ENCODE peak calls at places on chromosomes 13 and 19, in four cellular contexts. V, H, N and L are unnamed samples.

GRCh38 chr13:46348976-46349375 is 38.1 kb downstream of the RUBCNL start:
- DNase-seq in V (no peak), H (no peak), N (no peak), L (no peak)

GRCh38 chr13:76048675-76049396 is 412.7 kb downstream of the LMO7 start:
- DNase-seq in V (no peak), H (no peak), N (no peak), L (no peak)

GRCh38 chr19:16095071-16095571 is 16.6 kb upstream of the RAB8A start:
- DNase-seq in V (no peak), H (no peak), N (no peak), L (peak)

GRCh38 chr19:40907968-40908735 is 26.1 kb upstream of the CYP2A7 start:
- DNase-seq in V (no peak), H (no peak), N (no peak), L (no peak)

GRCh38 chr19:47022140-47022536 is 2.5 kb downstream of the NPAS1 start:
- DNase-seq in V (no peak), H (no peak), N (no peak), L (no peak)

GRCh38 chr13:110133425-110134235 is 173.3 kb downstream of the COL4A1 start:
- DNase-seq in V (no peak), H (no peak), N (no peak), L (peak)

GRCh38 chr13:36919833-36920611 is at the start of gene SMAD9:
- DNase-seq in V (peak), H (peak), N (no peak), L (peak)

GRCh38 chr13:72168126-72168525 is 301.1 kb upstream of the DACH1 start:
- DNase-seq in V (no peak), H (no peak), N (no peak), L (no peak)

GRCh38 chr19:3350014-3350663 is 16.2 kb upstream of the NFIC start:
- DNase-seq in V (peak), H (no peak), N (no peak), L (no peak)

GRCh38 chr19:17285415-17286135 is 3.9 kb downstream of the ANKLE1 start:
- DNase-seq in V (no peak), H (no peak), N (no peak), L (no peak)

GRCh38 chr19:37669336-37669963 is 14.2 kb upstream of the ZFP30 start:
- DNase-seq in V (no peak), H (no peak), N (no peak), L (no peak)

GRCh38 chr13:83879431-83880171 is 2.7 kb downstream of the SLITRK1 start:
- DNase-seq in V (no peak), H (no peak), N (no peak), L (no peak)

GRCh38 chr13:94309997-94310842 is 169.3 kb downstream of the DCT start:
- DNase-seq in V (no peak), H (no peak), N (no peak), L (no peak)

GRCh38 chr13:79225487-79226232 is 180.4 kb downstream of the RBM26 start:
- DNase-seq in V (no peak), H (no peak), N (no peak), L (no peak)

GRCh38 chr13:111951982-111952565 is 114.9 kb upstream of the SOX1 start:
- DNase-seq in V (no peak), H (no peak), N (no peak), L (no peak)

GRCh38 chr19:19749332-19750130 is 16.6 kb upstream of the ZNF14 start:
- DNase-seq in V (no peak), H (no peak), N (no peak), L (no peak)

GRCh38 chr13:98103531-98103930 is 39.4 kb upstream of the FARP1 start:
- DNase-seq in V (no peak), H (no peak), N (no peak), L (no peak)

GRCh38 chr19:33749016-33749415 is 47.7 kb upstream of the KCTD15 start:
- DNase-seq in V (no peak), H (no peak), N (no peak), L (no peak)

GRCh38 chr13:110630566-110631119 is 15.3 kb downstream of the NAXD start:
- DNase-seq in V (no peak), H (no peak), N (no peak), L (no peak)

GRCh38 chr19:3494051-3494450 is 6.4 kb downstream of the DOHH start:
- DNase-seq in V (no peak), H (peak), N (no peak), L (no peak)

GRCh38 chr13:24100152-24100551 is 60.4 kb upstream of the SPATA13 start:
- DNase-seq in V (no peak), H (no peak), N (no peak), L (no peak)

GRCh38 chr19:55525289-55526101 is 11.4 kb downstream of the SBK2 start:
- DNase-seq in V (no peak), H (no peak), N (no peak), L (no peak)

GRCh38 chr19:58150328-58150921 is at the start of gene ZNF329:
- DNase-seq in V (peak), H (peak), N (no peak), L (peak)

GRCh38 chr13:48220592-48221300 is 12.3 kb upstream of the ITM2B start:
- DNase-seq in V (no peak), H (no peak), N (no peak), L (no peak)

DNA sequence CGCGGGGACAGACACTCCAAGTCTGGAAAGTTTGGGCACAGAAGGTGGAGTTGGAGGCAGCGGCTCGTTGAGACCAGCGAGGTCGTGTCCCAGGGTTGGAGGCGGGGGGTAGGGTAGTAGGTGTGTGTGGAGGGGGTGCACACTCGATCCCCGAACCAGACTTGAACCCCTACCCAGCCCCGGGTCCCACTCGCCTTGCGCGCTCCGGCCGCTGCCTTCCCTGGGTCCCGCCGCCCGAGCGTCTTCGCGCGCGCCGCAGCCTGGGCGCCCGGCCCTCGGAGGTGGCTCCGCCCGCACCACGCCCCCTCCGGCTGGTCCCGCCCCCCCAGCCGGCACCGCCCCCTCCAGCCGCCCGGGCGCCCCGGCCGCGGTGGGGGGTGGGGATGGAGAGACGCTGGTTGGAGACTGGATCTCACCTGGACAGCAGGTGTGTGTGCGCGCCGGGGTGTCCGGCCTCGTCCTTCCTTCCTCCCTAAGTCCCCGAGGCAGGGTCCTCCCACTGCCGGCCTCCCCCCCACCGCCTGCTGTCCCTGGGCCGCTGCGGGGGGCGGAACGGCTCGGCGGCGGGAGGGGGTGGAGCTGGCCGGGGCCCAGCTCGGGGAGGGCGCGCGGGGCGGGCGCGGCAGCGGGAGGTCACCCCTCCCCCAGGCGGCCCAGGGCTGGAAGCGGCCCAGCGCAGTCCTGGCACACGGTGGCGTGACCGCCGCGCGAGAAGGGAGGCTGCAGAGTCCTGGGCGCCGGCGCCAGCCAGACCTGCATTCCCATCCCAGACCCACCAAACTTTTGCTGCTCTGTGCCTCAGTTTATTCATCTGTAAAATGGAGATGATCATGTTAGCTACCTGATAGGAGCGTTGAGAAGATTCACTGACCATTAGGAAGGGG is at the start of gene KANK2:
- DNase-seq in V (peak), H (peak), N (peak), L (peak)
- TF ChIP-seq POLR2A in V (peak), H (peak), N (peak), L (peak)

GRCh38 chr13:105139380-105140285 is 1395.8 kb downstream of the EFNB2 start:
- DNase-seq in V (peak), H (peak), N (no peak), L (peak)
- TF ChIP-seq MAX in V (no peak), H (no peak), N (no peak), L (peak)

GRCh38 chr13:63206431-63206830 is 1790.8 kb upstream of the PCDH20 start:
- DNase-seq in V (no peak), H (no peak), N (no peak), L (no peak)

GRCh38 chr13:63209330-63210017 is 1793.8 kb upstream of the PCDH20 start:
- DNase-seq in V (no peak), H (no peak), N (no peak), L (no peak)

DNA sequence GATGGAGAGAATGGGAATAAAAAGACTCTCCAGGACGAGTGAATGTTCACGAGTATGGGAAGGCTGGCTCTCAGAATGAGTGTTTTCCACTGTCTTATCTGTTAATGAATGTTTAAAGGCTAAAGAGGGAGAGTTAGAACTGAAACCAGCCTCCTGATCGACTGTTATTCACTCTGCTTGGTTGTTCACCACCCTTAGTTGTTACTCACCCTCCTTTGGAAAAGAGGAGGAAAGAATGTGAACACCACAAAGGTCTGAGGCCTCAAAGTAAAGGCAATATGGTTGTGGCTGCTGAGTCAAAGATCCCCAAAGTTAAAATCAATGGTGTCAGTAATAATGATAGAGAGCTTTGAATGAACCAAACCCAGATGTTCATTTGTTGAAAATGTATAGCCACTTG is 1793.2 kb upstream of the PCDH20 start:
- DNase-seq in V (no peak), H (no peak), N (no peak), L (no peak)
- TF ChIP-seq POLR2A in V (no peak), H (no peak), N (no peak), L (no peak)

GRCh38 chr19:32168606-32169005 is 176.8 kb upstream of the ZNF507 start:
- DNase-seq in V (no peak), H (no peak), N (no peak), L (no peak)
- TF ChIP-seq MAX in V (no peak), H (no peak), N (no peak), L (no peak)

DNA sequence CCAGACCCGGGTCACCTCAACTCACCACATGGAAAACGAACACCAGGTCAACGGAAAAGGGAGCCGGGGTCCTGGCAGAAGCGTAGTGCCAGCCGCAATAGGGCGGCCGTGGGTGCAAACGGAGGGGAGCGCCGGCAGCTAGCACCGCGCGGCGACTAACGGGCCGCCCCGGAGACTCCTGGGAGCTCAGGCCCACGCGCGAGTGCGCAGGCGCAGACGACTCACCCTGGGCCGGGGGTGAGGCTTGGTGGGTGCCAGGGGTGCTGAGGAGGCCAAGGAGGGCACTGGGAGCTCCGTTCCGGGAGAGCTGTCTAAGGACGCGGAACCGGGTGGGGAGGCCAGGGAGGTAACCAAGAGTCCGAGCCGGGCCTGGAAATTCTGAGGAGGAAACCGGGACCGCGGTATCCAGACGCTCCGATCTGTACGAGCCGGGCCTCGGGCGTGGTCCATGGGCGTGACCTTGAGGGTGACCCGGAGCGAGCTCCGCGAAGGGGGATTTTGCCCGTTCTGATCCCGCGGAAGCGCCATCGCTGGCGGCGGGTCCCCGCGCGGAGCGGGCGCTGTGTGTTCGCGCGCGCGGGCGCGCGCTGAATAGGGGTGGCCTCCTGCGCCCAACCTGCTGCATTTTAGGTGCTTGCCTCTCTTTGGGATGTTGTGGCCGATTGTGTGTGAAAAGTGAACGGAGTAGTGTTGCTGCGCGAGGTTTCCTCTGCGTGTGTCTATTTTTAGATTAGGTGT is at the start of gene ZNF382:
- DNase-seq in V (peak), H (no peak), N (no peak), L (peak)
- TF ChIP-seq POLR2A in V (peak), H (no peak), N (no peak), L (peak)

GRCh38 chr19:1364070-1364719 is 19.5 kb upstream of the NDUFS7 start:
- DNase-seq in V (no peak), H (no peak), N (no peak), L (no peak)

GRCh38 chr19:1361601-1362384 is 21.9 kb upstream of the NDUFS7 start:
- DNase-seq in V (no peak), H (no peak), N (no peak), L (no peak)

GRCh38 chr19:1362385-1363257 is 21.1 kb upstream of the NDUFS7 start:
- DNase-seq in V (no peak), H (no peak), N (no peak), L (no peak)

GRCh38 chr19:1365306-1365963 is 18.3 kb upstream of the NDUFS7 start:
- DNase-seq in V (no peak), H (no peak), N (no peak), L (no peak)

DNA sequence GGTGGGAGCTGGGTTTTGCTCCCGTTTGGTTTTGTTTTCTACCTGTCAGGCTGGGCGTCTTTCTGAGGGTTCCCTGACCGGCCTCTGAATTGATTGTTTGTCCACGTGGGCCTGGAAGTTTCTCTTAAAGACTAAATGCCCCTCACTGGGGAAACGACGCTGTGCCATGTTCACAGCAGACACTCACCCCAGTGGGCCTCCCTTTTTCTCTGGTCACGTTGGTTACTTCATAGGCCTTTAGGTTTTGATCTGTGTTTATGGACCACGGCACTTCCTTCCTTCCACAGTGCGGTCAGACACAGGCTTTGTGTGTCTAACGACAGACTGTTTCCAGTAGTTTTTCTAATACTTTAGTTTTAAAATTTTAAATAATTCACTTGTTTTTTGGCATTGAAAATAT is 20.1 kb upstream of the NDUFS7 start:
- DNase-seq in V (no peak), H (no peak), N (no peak), L (peak)
- TF ChIP-seq MAX in V (no peak), H (no peak), N (no peak), L (no peak)

DNA sequence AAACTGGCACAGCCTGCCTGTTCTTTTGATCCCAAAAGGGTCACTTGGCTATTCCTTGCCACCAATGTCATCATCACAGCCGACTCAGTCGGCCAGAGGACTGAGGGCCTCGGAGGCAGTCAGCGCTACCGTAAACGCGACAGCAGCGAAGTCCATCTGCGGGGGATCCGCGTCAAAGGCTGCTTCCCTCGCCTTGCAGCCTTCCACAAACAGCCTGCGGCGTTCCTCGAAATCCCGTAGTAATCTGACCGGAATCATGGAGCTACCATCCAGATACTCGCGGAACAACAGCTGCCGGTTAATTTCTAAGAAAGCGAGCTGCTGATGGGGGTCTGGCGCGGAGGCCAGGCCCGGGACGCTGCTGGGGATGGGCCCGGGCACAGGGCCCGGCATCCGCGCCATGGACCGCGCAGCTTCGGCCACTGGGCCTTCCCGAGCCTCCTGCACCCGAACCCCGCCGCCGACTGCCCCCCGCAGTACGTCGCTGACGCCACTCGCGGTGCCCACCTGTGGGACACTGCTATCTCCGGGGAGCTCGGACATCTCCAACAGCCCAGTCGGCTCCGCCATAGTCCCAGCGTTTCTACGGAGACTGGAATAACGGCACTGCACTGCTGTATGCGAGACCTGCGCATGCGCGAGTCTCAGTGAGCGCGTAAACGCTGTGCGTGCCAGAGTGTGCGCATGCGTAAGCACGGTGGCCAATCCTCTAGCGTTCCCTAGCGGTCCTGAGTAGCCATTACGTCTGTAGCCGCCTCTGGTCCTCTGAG is at the start of gene EID2B:
- DNase-seq in V (peak), H (peak), N (peak), L (peak)
- TF ChIP-seq POLR2A in V (peak), H (peak), N (peak), L (peak)

GRCh38 chr19:6707011-6707657 is 13.3 kb downstream of the C3 start:
- DNase-seq in V (no peak), H (no peak), N (no peak), L (no peak)
- TF ChIP-seq MAX in V (no peak), H (no peak), N (no peak), L (no peak)

GRCh38 chr13:49400755-49401659 is 42.9 kb downstream of the CAB39L start:
- DNase-seq in V (no peak), H (no peak), N (no peak), L (peak)
- TF ChIP-seq POLR2A in V (no peak), H (no peak), N (no peak), L (no peak)